ENCODE peak calls at places on chromosome 7, in ten cellular contexts. T is hepatocyte, U is thoracic aorta, W is choroid plexus epithelial cell, B is ascending aorta, A is right lobe of liver, K is body of pancreas, Q is endothelial cell of umbilical vein, M is upper lobe of right lung, O is AG09309. G is an unnamed sample.

GRCh38 chr7:121107923-121108498 is 119.5 kb downstream of the CPED1 start:
- DNase-seq in K (no peak), O (peak), M (no peak), U (no peak), A (no peak), W (peak), B (no peak), Q (peak), T (peak), G (peak)

GRCh38 chr7:142804715-142805114 is 33.9 kb downstream of the PRSS2 start:
- DNase-seq in A (no peak), B (no peak), W (no peak), U (no peak), M (no peak), Q (no peak), O (no peak), T (no peak), K (no peak), G (no peak)

GRCh38 chr7:34057956-34058355 is 152.6 kb downstream of the BMPER start:
- DNase-seq in W (no peak), U (no peak), T (no peak), K (no peak), B (no peak), M (no peak), A (no peak), Q (no peak), O (no peak), G (peak)

GRCh38 chr7:113301141-113301540 is 182.8 kb upstream of the SMIM30 start:
- DNase-seq in T (no peak), U (no peak), W (no peak), K (no peak), B (no peak), O (no peak), Q (no peak), A (no peak), M (no peak), G (no peak)

GRCh38 chr7:90568213-90568612 is 27.9 kb upstream of the CDK14 start:
- DNase-seq in M (no peak), O (no peak), A (no peak), K (no peak), W (peak), B (no peak), U (no peak), T (no peak), Q (no peak), G (no peak)

GRCh38 chr7:30301751-30302150 is 17.4 kb downstream of the ZNRF2 start:
- DNase-seq in U (no peak), W (no peak), K (no peak), A (no peak), O (no peak), M (no peak), B (no peak), T (no peak), Q (no peak), G (peak)

GRCh38 chr7:98990356-98990755 is 112.0 kb downstream of the TRRAP start:
- DNase-seq in W (no peak), M (peak), T (no peak), B (no peak), O (no peak), Q (no peak), U (no peak), A (no peak), K (no peak), G (no peak)

GRCh38 chr7:133330085-133330484 is 77.2 kb downstream of the EXOC4 start:
- DNase-seq in T (no peak), B (no peak), A (peak), K (peak), M (no peak), W (no peak), U (no peak), O (no peak), Q (no peak), G (no peak)

GRCh38 chr7:157561816-157562410 is 225.1 kb downstream of the DNAJB6 start:
- DNase-seq in T (no peak), A (no peak), O (no peak), B (no peak), W (no peak), M (no peak), U (no peak), Q (no peak), K (no peak), G (no peak)

GRCh38 chr7:102079140-102080002 is 207.3 kb upstream of the SH2B2 start:
- DNase-seq in T (no peak), Q (no peak), B (no peak), K (no peak), M (peak), O (no peak), W (no peak), U (no peak), A (no peak), G (peak)

GRCh38 chr7:94395141-94396041 is 696 bp downstream of the COL1A2 start:
- DNase-seq in A (no peak), O (no peak), M (no peak), K (peak), Q (peak), B (no peak), T (peak), W (peak), U (no peak), G (peak)

GRCh38 chr7:98997836-98998235 is 119.5 kb downstream of the TRRAP start:
- DNase-seq in T (no peak), M (no peak), B (no peak), Q (no peak), U (no peak), A (no peak), O (peak), W (peak), K (no peak), G (no peak)

GRCh38 chr7:30800785-30801252 is 29.6 kb downstream of the MINDY4 start:
- DNase-seq in A (no peak), W (peak), K (peak), T (peak), Q (peak), M (no peak), U (no peak), B (no peak), O (peak), G (peak)

GRCh38 chr7:30911133-30911532 is 520 bp upstream of the AQP1 start:
- DNase-seq in U (no peak), A (no peak), Q (no peak), B (no peak), O (no peak), K (no peak), W (no peak), M (no peak), T (no peak), G (no peak)

GRCh38 chr7:74349621-74350020 is 60.4 kb downstream of the CLIP2 start:
- DNase-seq in Q (no peak), O (no peak), B (no peak), A (no peak), W (no peak), U (no peak), K (no peak), M (no peak), T (no peak), G (no peak)

GRCh38 chr7:106070567-106071254 is 41.4 kb downstream of the SYPL1 start:
- DNase-seq in K (no peak), W (no peak), T (no peak), B (no peak), Q (no peak), U (no peak), M (no peak), A (no peak), O (no peak), G (peak)

GRCh38 chr7:27137603-27138410 is 5.7 kb downstream of the HOXA5 start:
- DNase-seq in M (no peak), W (no peak), A (no peak), B (no peak), T (no peak), U (no peak), Q (peak), K (no peak), O (no peak), G (peak)

GRCh38 chr7:29408841-29409243 is 154.8 kb upstream of the PRR15 start:
- DNase-seq in M (no peak), B (no peak), T (peak), W (peak), Q (peak), K (peak), U (peak), O (peak), A (no peak), G (peak)

GRCh38 chr7:69840248-69840647 is 242.0 kb downstream of the AUTS2 start:
- DNase-seq in T (no peak), O (no peak), Q (no peak), B (no peak), M (no peak), A (no peak), W (peak), U (no peak), K (no peak), G (no peak)

GRCh38 chr7:6164491-6164890 is 107.9 kb downstream of the CYTH3 start:
- DNase-seq in T (no peak), O (no peak), A (no peak), B (no peak), M (peak), K (no peak), U (no peak), W (peak), Q (no peak), G (no peak)
- TF ChIP-seq CTCF in T (no peak), O (no peak), A (peak), B (no peak), M (no peak), K (no peak), U (no peak), W (peak), Q (no peak), G (no peak)

GRCh38 chr7:52749880-52750279 is 285.6 kb upstream of the POM121L12 start:
- DNase-seq in W (no peak), A (no peak), T (no peak), Q (no peak), B (no peak), K (no peak), O (no peak), U (no peak), M (no peak), G (peak)
- TF ChIP-seq CTCF in W (no peak), A (no peak), T (no peak), Q (no peak), B (no peak), K (no peak), O (no peak), U (no peak), M (no peak), G (peak)

DNA sequence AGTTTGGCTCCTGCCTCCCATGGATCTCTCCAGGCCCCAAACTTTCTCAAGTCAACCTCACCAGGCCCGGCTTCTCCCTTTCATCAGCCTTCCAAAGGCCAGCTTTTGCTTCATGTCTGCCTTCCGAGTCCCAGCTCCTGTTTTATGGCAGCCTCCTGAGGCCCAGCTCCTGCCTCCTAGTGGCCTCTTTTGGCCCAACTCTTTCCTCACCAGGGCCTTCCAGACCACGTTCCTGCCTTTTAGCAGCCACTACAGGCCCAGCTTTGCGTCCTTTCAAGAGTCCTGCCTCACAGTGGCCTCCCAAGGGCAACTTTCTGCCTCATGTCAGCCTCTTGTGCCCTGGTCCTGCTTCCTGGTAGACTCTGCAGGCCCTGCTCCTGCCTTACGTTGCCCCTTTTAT is 15.3 kb upstream of the TMEM248 start:
- DNase-seq in B (no peak), W (no peak), Q (no peak), A (no peak), K (no peak), T (no peak), U (no peak), O (no peak), M (no peak), G (no peak)
- TF ChIP-seq CTCF in B (no peak), W (peak), Q (no peak), A (no peak), K (no peak), T (no peak), U (no peak), O (peak), M (no peak), G (no peak)

DNA sequence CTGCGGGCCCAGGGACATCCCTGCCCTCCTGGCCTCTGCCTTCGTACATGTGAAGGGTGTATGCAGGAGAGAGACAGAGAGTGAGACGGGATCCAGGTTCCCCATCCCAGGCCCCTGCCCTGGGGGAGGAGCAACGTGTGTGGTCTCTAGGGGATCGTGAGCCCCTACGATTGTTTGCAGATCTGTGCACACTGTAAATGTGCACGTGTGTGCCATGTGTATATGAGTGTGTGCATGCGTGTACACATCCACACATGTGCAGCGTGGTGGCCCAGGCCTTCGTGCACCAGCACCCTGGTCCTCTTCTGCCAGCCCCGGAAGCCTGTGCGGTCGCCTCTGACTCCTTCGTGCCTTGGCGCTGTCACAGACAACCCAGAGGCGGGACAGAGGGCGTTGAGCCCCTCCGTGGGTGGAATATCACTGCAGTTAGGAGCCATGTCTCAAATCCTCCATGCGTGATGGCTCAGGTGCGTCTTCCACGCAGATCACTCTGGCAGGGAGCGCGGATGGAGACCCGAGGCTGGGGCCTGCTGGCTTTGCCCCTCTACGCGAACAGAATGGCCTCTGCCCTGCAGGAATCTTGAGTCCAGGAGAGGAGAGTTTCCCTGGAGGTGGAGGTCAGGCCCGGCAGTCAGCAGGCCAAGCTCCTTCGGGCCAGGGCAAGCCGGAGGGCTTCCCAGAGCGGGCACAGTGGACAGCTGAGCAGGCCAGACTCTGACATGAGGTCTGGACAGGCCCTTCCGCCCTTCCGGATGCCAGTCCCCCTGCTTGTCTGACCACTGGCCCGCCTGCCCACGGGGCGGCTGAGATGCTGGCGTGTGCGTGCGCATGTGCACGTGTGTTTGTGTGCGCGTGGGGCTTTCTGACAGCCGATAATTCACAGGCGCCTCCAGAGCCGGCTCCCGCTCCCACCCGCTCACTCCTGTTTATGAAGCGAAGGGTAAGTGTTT is 97.6 kb downstream of the UNCX start:
- DNase-seq in U (no peak), O (no peak), Q (no peak), M (no peak), K (no peak), A (peak), T (no peak), B (no peak), W (no peak), G (no peak)
- TF ChIP-seq CTCF in U (no peak), O (no peak), Q (no peak), M (no peak), K (no peak), A (no peak), T (no peak), B (no peak), W (no peak), G (no peak)

DNA sequence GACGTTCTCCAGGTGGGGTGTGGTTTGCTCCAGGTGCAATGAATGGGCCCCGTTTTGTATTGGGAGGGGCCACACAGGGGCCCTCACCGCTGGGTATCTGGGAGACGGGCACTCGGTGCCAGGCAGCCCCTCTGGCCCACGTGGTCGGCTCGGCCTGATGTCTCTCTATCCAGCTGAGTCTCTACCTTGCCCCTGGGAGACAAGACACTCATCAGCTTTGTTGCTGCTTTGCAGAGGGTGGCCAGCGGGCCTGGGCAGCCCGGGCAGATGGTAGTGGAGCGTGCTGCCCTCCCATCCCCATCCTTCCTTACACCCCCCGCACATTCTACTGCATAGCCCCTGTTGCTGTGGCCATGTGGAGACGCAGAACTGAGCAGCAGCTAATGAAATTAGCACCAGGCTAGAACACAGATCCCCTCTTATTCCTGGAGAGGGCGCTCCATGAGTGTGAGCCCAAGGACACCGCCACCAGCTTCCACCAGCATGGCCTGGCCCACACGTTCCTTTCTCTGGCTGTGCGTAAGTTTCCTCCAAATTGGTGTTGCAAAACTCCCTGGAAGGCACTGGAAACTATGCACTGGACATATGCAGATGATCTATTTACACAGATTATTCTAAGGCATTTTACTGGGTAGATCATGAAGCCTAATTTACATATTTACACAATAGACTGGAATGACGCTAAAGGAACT is 455.8 kb upstream of the FOXK1 start:
- DNase-seq in K (no peak), A (peak), Q (no peak), B (no peak), U (no peak), M (peak), O (no peak), W (no peak), T (no peak), G (peak)
- TF ChIP-seq CTCF in K (no peak), A (no peak), Q (no peak), B (no peak), U (no peak), M (peak), O (no peak), W (no peak), T (no peak), G (no peak)

GRCh38 chr7:96713037-96713436 is 3.4 kb upstream of the SEM1 start:
- DNase-seq in U (no peak), O (no peak), M (no peak), A (no peak), K (no peak), B (no peak), Q (no peak), W (no peak), T (no peak), G (no peak)

GRCh38 chr7:96723622-96724021 is 14.0 kb upstream of the SEM1 start:
- DNase-seq in Q (no peak), M (no peak), T (no peak), B (no peak), W (peak), O (no peak), U (no peak), A (no peak), K (no peak), G (peak)

GRCh38 chr7:96720843-96721242 is 11.2 kb upstream of the SEM1 start:
- DNase-seq in O (no peak), K (no peak), M (no peak), U (no peak), B (no peak), A (no peak), W (peak), Q (no peak), T (peak), G (peak)

GRCh38 chr7:96719164-96719563 is 9.5 kb upstream of the SEM1 start:
- DNase-seq in T (no peak), W (no peak), A (no peak), U (no peak), M (no peak), K (no peak), O (no peak), Q (no peak), B (no peak), G (no peak)

GRCh38 chr7:96718107-96719003 is 8.7 kb upstream of the SEM1 start:
- DNase-seq in K (no peak), Q (no peak), T (no peak), O (no peak), M (no peak), B (no peak), A (no peak), W (no peak), U (no peak), G (no peak)
- TF ChIP-seq CTCF in K (no peak), Q (no peak), T (no peak), O (no peak), M (no peak), B (no peak), A (no peak), W (no peak), U (no peak), G (no peak)

GRCh38 chr7:13021566-13021965 is 334.1 kb downstream of the ARL4A start:
- DNase-seq in M (no peak), O (no peak), T (no peak), A (no peak), Q (no peak), U (no peak), W (peak), K (no peak), B (no peak), G (no peak)
- TF ChIP-seq CTCF in M (no peak), O (no peak), T (no peak), A (no peak), Q (no peak), U (no peak), W (no peak), K (no peak), B (no peak), G (no peak)

DNA sequence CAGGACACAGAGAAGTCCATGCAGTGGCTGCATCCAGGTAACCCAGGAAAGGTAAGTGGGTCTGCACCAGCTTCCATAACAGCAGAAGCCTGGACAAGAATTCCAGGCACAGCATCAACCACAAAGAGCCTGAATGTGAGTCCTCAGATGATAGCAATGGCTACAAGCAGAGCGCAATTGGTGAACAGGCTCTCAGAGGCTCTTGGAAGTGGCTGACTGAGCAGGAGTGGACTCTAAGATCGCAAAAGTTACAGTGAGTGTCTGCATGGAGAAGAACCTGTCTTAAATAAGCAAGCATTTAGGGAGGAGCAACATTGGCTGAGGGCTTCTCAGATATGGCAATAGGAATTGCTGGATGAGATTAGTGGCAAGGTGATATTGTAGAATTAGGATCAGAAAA is 41.6 kb upstream of the VWC2 start:
- DNase-seq in U (no peak), B (no peak), O (no peak), K (no peak), T (no peak), Q (no peak), A (no peak), W (no peak), M (no peak), G (no peak)
- TF ChIP-seq CTCF in U (no peak), B (no peak), O (no peak), K (no peak), T (no peak), Q (no peak), A (no peak), W (no peak), M (no peak), G (no peak)

DNA sequence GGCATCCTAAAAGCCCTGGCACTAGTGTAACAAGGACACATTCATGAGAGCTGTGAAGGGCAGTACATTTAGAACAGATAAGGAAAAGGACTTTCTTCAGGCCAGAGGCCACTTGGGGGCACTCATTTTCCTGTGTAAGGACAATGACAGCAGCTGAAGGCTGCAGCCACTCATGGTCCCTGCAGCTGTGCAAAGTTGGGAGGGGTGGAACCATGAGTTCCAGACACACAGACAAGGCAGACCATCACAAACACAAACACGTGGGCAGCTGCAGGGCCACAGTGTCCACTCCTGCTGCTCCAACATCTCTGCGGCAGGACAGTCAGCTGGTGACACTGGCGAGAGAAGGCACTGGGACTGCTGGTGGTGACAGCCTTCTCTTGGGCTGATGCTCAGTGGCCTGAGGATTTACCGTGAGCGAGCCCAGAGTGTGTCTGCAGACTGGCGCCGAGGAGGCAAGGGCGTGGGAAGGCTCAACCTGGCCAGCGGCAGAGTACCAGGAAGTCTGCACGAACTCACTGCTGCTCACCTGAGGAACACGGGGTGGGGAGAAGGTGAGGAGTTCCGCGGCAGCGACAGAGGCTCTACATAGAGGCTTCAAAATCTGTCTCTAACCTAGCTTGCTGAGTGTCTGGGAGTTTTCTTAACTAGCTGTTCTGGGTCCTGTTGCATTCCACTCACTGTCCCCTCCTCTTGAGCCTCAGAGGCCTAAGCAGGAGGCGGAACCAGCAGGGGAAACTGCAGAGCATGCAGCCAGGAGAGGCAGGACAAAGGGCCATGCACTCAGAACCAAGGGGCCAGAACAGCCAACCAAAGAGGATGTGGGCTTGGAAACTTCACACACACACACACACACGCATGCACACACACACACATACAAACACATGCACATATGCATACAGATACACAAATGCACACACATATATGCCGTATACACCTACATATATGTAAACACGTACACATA is 76.5 kb upstream of the DDC start:
- DNase-seq in W (no peak), Q (no peak), M (peak), U (no peak), T (no peak), B (no peak), A (no peak), K (peak), O (no peak), G (no peak)
- TF ChIP-seq CTCF in W (no peak), Q (no peak), M (peak), U (no peak), T (peak), B (no peak), A (peak), K (no peak), O (no peak), G (no peak)

G was measured in MCF 10A.